ENCODE peak calls at places on chromosomes 16 and 17, in nine cellular contexts. C is T-helper 17 cell, M is GM13976, X is Ammon's horn, H is cardiac fibroblast, V is GM10248, Y is lower leg skin, R is Calu3, F is upper lobe of right lung. I is an unnamed sample.
A peak's percentile ranks its signal among the peaks of the same experiment; 100 is the strongest.

GRCh38 chr16:79601092-79601977 is 798 bp upstream of the MAF start:
- DNase-seq in C (peak; percentile 37), M (peak; percentile 33), X (peak; percentile 26), H (peak; percentile 35), V (peak; percentile 21), Y (peak; percentile 54), R (peak; percentile 22), F (peak; percentile 80), I (peak; percentile 38)

GRCh38 chr16:15807603-15808009 is 49.2 kb downstream of the MYH11 start:
- DNase-seq in C (no peak), M (no peak), X (no peak), H (peak; percentile 20), V (no peak), Y (no peak), R (no peak), F (no peak), I (no peak)

GRCh38 chr17:50633683-50634082 is 998 bp upstream of the ABCC3 start:
- DNase-seq in C (no peak), M (no peak), X (no peak), H (no peak), V (no peak), Y (no peak), R (no peak), F (no peak), I (no peak)

GRCh38 chr16:4852221-4852872 is 5.1 kb downstream of the UBN1 start:
- DNase-seq in C (no peak), M (no peak), X (no peak), H (peak; percentile 51), V (no peak), Y (no peak), R (no peak), F (no peak), I (no peak)

GRCh38 chr16:85384831-85385462 is 228.2 kb upstream of the GSE1 start:
- DNase-seq in C (no peak), M (no peak), X (no peak), H (no peak), V (no peak), Y (no peak), R (peak; percentile 33), F (peak; percentile 62), I (no peak)

GRCh38 chr16:4388275-4389021 is 16.8 kb downstream of the VASN start:
- DNase-seq in C (no peak), M (no peak), X (no peak), H (peak; percentile 74), V (no peak), Y (no peak), R (no peak), F (no peak), I (no peak)

GRCh38 chr16:88806491-88807111 is 3.0 kb downstream of the CDT1 start:
- DNase-seq in C (no peak), M (no peak), X (no peak), H (no peak), V (no peak), Y (no peak), R (no peak), F (peak; percentile 64), I (no peak)

GRCh38 chr16:27431773-27432599 is 30.0 kb downstream of the IL21R start:
- DNase-seq in C (no peak), M (peak; percentile 44), X (no peak), H (peak; percentile 33), V (peak; percentile 45), Y (peak; percentile 11), R (no peak), F (peak; percentile 29), I (no peak)

GRCh38 chr16:72425571-72426341 is 253.8 kb upstream of the PMFBP1 start:
- DNase-seq in C (no peak), M (no peak), X (peak; percentile 80), H (no peak), V (no peak), Y (no peak), R (no peak), F (no peak), I (no peak)

GRCh38 chr17:29445844-29446243 is 55.7 kb downstream of the TAOK1 start:
- DNase-seq in C (no peak), M (no peak), X (no peak), H (no peak), V (no peak), Y (no peak), R (no peak), F (no peak), I (no peak)

GRCh38 chr17:37405955-37406634 is 541 bp downstream of the ACACA start:
- DNase-seq in C (no peak), M (peak; percentile 23), X (no peak), H (no peak), V (no peak), Y (no peak), R (no peak), F (no peak), I (no peak)

GRCh38 chr16:89187337-89188063 is 12.8 kb downstream of the SLC22A31 start:
- DNase-seq in C (no peak), M (no peak), X (no peak), H (peak; percentile 37), V (no peak), Y (no peak), R (no peak), F (no peak), I (no peak)